ENCODE peak calls at places on chromosome 12, in eight cellular contexts. One of them, this sample, is unnamed.

GRCh38 chr12:107568718-107569117 is 116.9 kb upstream of the PWP1 start:
- DNase-seq in stomach: no peak
- DNase-seq in ovary: no peak
- DNase-seq in GM12878: no peak
- DNase-seq in A549: no peak
- DNase-seq in upper lobe of left lung: no peak
- DNase-seq in tibial nerve: no peak
- DNase-seq in transverse colon: no peak
- DNase-seq in this sample: no peak

GRCh38 chr12:93572712-93573551 is 457 bp downstream of the SOCS2 start:
- DNase-seq in stomach: no peak
- DNase-seq in ovary: peak
- DNase-seq in GM12878: no peak
- DNase-seq in A549: no peak
- DNase-seq in upper lobe of left lung: peak
- DNase-seq in tibial nerve: no peak
- DNase-seq in transverse colon: peak
- DNase-seq in this sample: peak

GRCh38 chr12:120425797-120426196 is 12.1 kb upstream of the COX6A1 start:
- DNase-seq in stomach: no peak
- DNase-seq in ovary: no peak
- DNase-seq in GM12878: no peak
- DNase-seq in A549: no peak
- DNase-seq in upper lobe of left lung: no peak
- DNase-seq in tibial nerve: no peak
- DNase-seq in transverse colon: no peak
- DNase-seq in this sample: no peak

GRCh38 chr12:19959353-19959752 is 409.0 kb upstream of the PDE3A start:
- DNase-seq in stomach: no peak
- DNase-seq in ovary: no peak
- DNase-seq in GM12878: no peak
- DNase-seq in A549: no peak
- DNase-seq in upper lobe of left lung: no peak
- DNase-seq in tibial nerve: no peak
- DNase-seq in transverse colon: no peak
- DNase-seq in this sample: no peak

GRCh38 chr12:128138125-128138524 is 128.8 kb upstream of the TMEM132C start:
- DNase-seq in stomach: no peak
- DNase-seq in ovary: no peak
- DNase-seq in GM12878: no peak
- DNase-seq in A549: no peak
- DNase-seq in upper lobe of left lung: no peak
- DNase-seq in tibial nerve: no peak
- DNase-seq in transverse colon: no peak
- DNase-seq in this sample: no peak

GRCh38 chr12:49049566-49050224 is 10.9 kb downstream of the KMT2D start:
- DNase-seq in stomach: no peak
- DNase-seq in ovary: no peak
- DNase-seq in GM12878: no peak
- DNase-seq in A549: peak
- DNase-seq in upper lobe of left lung: peak
- DNase-seq in tibial nerve: no peak
- DNase-seq in transverse colon: no peak
- DNase-seq in this sample: no peak

GRCh38 chr12:116391501-116391900 is 114.0 kb upstream of the MED13L start:
- DNase-seq in stomach: no peak
- DNase-seq in ovary: no peak
- DNase-seq in GM12878: no peak
- DNase-seq in A549: no peak
- DNase-seq in upper lobe of left lung: no peak
- DNase-seq in tibial nerve: no peak
- DNase-seq in transverse colon: no peak
- DNase-seq in this sample: no peak

GRCh38 chr12:80100566-80100965 is 1.2 kb downstream of the OTOGL start:
- DNase-seq in stomach: no peak
- DNase-seq in ovary: no peak
- DNase-seq in GM12878: no peak
- DNase-seq in A549: no peak
- DNase-seq in upper lobe of left lung: no peak
- DNase-seq in tibial nerve: no peak
- DNase-seq in transverse colon: no peak
- DNase-seq in this sample: no peak

GRCh38 chr12:90207799-90208198 is 499.2 kb upstream of the ATP2B1 start:
- DNase-seq in stomach: no peak
- DNase-seq in ovary: no peak
- DNase-seq in GM12878: no peak
- DNase-seq in A549: no peak
- DNase-seq in upper lobe of left lung: no peak
- DNase-seq in tibial nerve: no peak
- DNase-seq in transverse colon: no peak
- DNase-seq in this sample: no peak

GRCh38 chr12:5965950-5966383 is 20.9 kb upstream of the ANO2 start:
- DNase-seq in stomach: peak
- DNase-seq in ovary: no peak
- DNase-seq in GM12878: no peak
- DNase-seq in A549: peak
- DNase-seq in upper lobe of left lung: peak
- DNase-seq in tibial nerve: no peak
- DNase-seq in transverse colon: peak
- DNase-seq in this sample: no peak

GRCh38 chr12:92218394-92219077 is 72.9 kb upstream of the BTG1 start:
- DNase-seq in stomach: no peak
- DNase-seq in ovary: no peak
- DNase-seq in GM12878: no peak
- DNase-seq in A549: no peak
- DNase-seq in upper lobe of left lung: no peak
- DNase-seq in tibial nerve: no peak
- DNase-seq in transverse colon: no peak
- DNase-seq in this sample: no peak

GRCh38 chr12:55996201-55996714 is 818 bp upstream of the SUOX start:
- DNase-seq in stomach: peak
- DNase-seq in ovary: no peak
- DNase-seq in GM12878: no peak
- DNase-seq in A549: peak
- DNase-seq in upper lobe of left lung: no peak
- DNase-seq in tibial nerve: peak
- DNase-seq in transverse colon: peak
- DNase-seq in this sample: peak

GRCh38 chr12:47990351-47991105 is 13.7 kb downstream of the COL2A1 start:
- DNase-seq in stomach: no peak
- DNase-seq in ovary: no peak
- DNase-seq in GM12878: peak
- DNase-seq in A549: no peak
- DNase-seq in upper lobe of left lung: no peak
- DNase-seq in tibial nerve: no peak
- DNase-seq in transverse colon: no peak
- DNase-seq in this sample: peak

GRCh38 chr12:82857911-82858533 is 171.3 kb downstream of the TMTC2 start:
- DNase-seq in stomach: no peak
- DNase-seq in ovary: no peak
- DNase-seq in GM12878: no peak
- DNase-seq in A549: no peak
- DNase-seq in upper lobe of left lung: no peak
- DNase-seq in tibial nerve: no peak
- DNase-seq in transverse colon: no peak
- DNase-seq in this sample: no peak

GRCh38 chr12:7502612-7503011 is 965 bp downstream of the CD163 start:
- DNase-seq in stomach: no peak
- DNase-seq in ovary: no peak
- DNase-seq in GM12878: no peak
- DNase-seq in A549: no peak
- DNase-seq in upper lobe of left lung: no peak
- DNase-seq in tibial nerve: no peak
- DNase-seq in transverse colon: no peak
- DNase-seq in this sample: no peak

GRCh38 chr12:7503686-7504085 is at the start of gene CD163:
- DNase-seq in stomach: no peak
- DNase-seq in ovary: no peak
- DNase-seq in GM12878: no peak
- DNase-seq in A549: no peak
- DNase-seq in upper lobe of left lung: no peak
- DNase-seq in tibial nerve: no peak
- DNase-seq in transverse colon: no peak
- DNase-seq in this sample: no peak

GRCh38 chr12:7497661-7498060 is 5.9 kb downstream of the CD163 start:
- DNase-seq in stomach: no peak
- DNase-seq in ovary: no peak
- DNase-seq in GM12878: no peak
- DNase-seq in A549: no peak
- DNase-seq in upper lobe of left lung: no peak
- DNase-seq in tibial nerve: no peak
- DNase-seq in transverse colon: no peak
- DNase-seq in this sample: no peak

GRCh38 chr12:7498832-7499231 is 4.7 kb downstream of the CD163 start:
- DNase-seq in stomach: no peak
- DNase-seq in ovary: no peak
- DNase-seq in GM12878: no peak
- DNase-seq in A549: no peak
- DNase-seq in upper lobe of left lung: no peak
- DNase-seq in tibial nerve: no peak
- DNase-seq in transverse colon: no peak
- DNase-seq in this sample: no peak

GRCh38 chr12:7501031-7501585 is 2.5 kb downstream of the CD163 start:
- DNase-seq in stomach: no peak
- DNase-seq in ovary: no peak
- DNase-seq in GM12878: no peak
- DNase-seq in A549: no peak
- DNase-seq in upper lobe of left lung: no peak
- DNase-seq in tibial nerve: no peak
- DNase-seq in transverse colon: no peak
- DNase-seq in this sample: no peak
- TF ChIP-seq EP300 in stomach: no peak
- TF ChIP-seq EP300 in ovary: no peak
- TF ChIP-seq EP300 in GM12878: no peak
- TF ChIP-seq EP300 in A549: no peak
- TF ChIP-seq EP300 in upper lobe of left lung: no peak
- TF ChIP-seq EP300 in tibial nerve: no peak
- TF ChIP-seq EP300 in transverse colon: no peak
- TF ChIP-seq EP300 in this sample: no peak

GRCh38 chr12:84272324-84272723 is 640.3 kb downstream of the SLC6A15 start:
- DNase-seq in stomach: no peak
- DNase-seq in ovary: no peak
- DNase-seq in GM12878: no peak
- DNase-seq in A549: no peak
- DNase-seq in upper lobe of left lung: no peak
- DNase-seq in tibial nerve: no peak
- DNase-seq in transverse colon: no peak
- DNase-seq in this sample: no peak

GRCh38 chr12:84270470-84271140 is 642.0 kb downstream of the SLC6A15 start:
- DNase-seq in stomach: peak
- DNase-seq in ovary: no peak
- DNase-seq in GM12878: no peak
- DNase-seq in A549: no peak
- DNase-seq in upper lobe of left lung: no peak
- DNase-seq in tibial nerve: peak
- DNase-seq in transverse colon: no peak
- DNase-seq in this sample: no peak

GRCh38 chr12:84277986-84278385 is 634.6 kb downstream of the SLC6A15 start:
- DNase-seq in stomach: no peak
- DNase-seq in ovary: no peak
- DNase-seq in GM12878: no peak
- DNase-seq in A549: no peak
- DNase-seq in upper lobe of left lung: no peak
- DNase-seq in tibial nerve: no peak
- DNase-seq in transverse colon: no peak
- DNase-seq in this sample: no peak

GRCh38 chr12:84276215-84276614 is 636.4 kb downstream of the SLC6A15 start:
- DNase-seq in stomach: no peak
- DNase-seq in ovary: no peak
- DNase-seq in GM12878: no peak
- DNase-seq in A549: no peak
- DNase-seq in upper lobe of left lung: no peak
- DNase-seq in tibial nerve: no peak
- DNase-seq in transverse colon: no peak
- DNase-seq in this sample: no peak
- TF ChIP-seq EP300 in stomach: no peak
- TF ChIP-seq EP300 in ovary: no peak
- TF ChIP-seq EP300 in GM12878: no peak
- TF ChIP-seq EP300 in A549: no peak
- TF ChIP-seq EP300 in upper lobe of left lung: no peak
- TF ChIP-seq EP300 in tibial nerve: no peak
- TF ChIP-seq EP300 in transverse colon: no peak
- TF ChIP-seq EP300 in this sample: no peak

DNA sequence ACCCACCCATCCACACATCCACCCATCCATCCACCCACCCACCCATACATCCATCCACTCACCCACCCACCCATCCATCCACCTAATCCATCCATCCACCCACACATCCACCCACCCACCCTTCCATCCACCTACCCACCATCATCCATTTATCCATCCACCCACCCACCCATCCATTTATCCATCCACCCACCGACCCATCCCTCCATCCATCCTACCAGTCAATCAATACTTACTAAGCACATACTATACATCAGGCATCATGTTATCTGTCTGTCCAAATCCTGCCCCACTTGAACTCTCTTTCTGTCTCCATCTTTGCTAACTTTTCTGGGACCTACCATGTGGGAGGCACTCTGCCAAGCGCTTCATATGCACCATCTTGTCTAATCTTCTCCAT is 15.4 kb downstream of the GALNT9 start:
- DNase-seq in stomach: no peak
- DNase-seq in ovary: no peak
- DNase-seq in GM12878: no peak
- DNase-seq in A549: no peak
- DNase-seq in upper lobe of left lung: no peak
- DNase-seq in tibial nerve: no peak
- DNase-seq in transverse colon: no peak
- DNase-seq in this sample: peak
- TF ChIP-seq EP300 in stomach: no peak
- TF ChIP-seq EP300 in ovary: no peak
- TF ChIP-seq EP300 in GM12878: no peak
- TF ChIP-seq EP300 in A549: no peak
- TF ChIP-seq EP300 in upper lobe of left lung: no peak
- TF ChIP-seq EP300 in tibial nerve: no peak
- TF ChIP-seq EP300 in transverse colon: no peak
- TF ChIP-seq EP300 in this sample: no peak

DNA sequence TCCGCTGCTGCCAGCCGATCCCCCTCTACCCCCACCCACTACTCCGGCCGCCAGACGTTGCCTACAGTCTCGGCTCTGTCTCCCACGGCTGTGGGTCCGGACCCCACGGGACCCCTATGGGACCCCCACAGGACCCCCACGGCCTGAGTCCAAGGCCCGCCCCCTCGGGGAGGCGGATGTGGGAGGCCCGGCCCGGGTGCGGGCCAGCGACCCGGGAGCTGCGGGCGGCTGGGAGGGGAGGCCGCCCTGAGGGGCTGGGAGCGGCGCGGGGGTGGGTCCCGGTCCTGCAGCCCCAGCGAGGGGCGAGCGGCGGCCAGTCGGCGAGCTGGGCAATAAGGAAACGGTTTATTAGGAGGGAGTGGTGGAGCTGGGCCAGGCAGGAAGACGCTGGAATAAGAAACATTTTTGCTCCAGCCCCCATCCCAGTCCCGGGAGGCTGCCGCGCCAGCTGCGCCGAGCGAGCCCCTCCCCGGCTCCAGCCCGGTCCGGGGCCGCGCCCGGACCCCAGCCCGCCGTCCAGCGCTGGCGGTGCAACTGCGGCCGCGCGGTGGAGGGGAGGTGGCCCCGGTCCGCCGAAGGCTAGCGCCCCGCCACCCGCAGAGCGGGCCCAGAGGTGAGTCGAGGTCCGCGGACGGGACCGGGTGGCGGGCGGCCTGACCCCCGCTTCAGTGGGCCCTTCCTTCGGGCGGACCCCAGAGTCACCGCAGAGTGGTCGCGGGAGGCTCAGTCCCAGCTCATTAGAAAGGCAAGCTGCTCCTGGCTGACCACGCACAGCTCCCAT is at the start of gene ACVRL1:
- DNase-seq in stomach: no peak
- DNase-seq in ovary: no peak
- DNase-seq in GM12878: no peak
- DNase-seq in A549: no peak
- DNase-seq in upper lobe of left lung: peak
- DNase-seq in tibial nerve: peak
- DNase-seq in transverse colon: peak
- DNase-seq in this sample: peak
- TF ChIP-seq EP300 in stomach: no peak
- TF ChIP-seq EP300 in ovary: no peak
- TF ChIP-seq EP300 in GM12878: no peak
- TF ChIP-seq EP300 in A549: no peak
- TF ChIP-seq EP300 in upper lobe of left lung: no peak
- TF ChIP-seq EP300 in tibial nerve: no peak
- TF ChIP-seq EP300 in transverse colon: no peak
- TF ChIP-seq EP300 in this sample: no peak